ENCODE peak calls at places on chromosomes 2 and 18, in five cellular contexts. H is A549, Z is IMR-90, I is lower lobe of right lung, E is heart left ventricle. K is an unnamed sample. For H3K4me1, the result is how much of the 10 kb centered on the place peaks cover.

GRCh38 chr18:77551055-77551454 is 301.4 kb downstream of the GALR1 start:
- DNase-seq in H (no peak), Z (no peak), I (no peak), E (no peak), K (no peak)

GRCh38 chr18:54607213-54607934 is 16.3 kb downstream of the DYNAP start:
- DNase-seq in H (peak), Z (peak), I (no peak), E (no peak), K (peak)

GRCh38 chr2:99863236-99863913 is 279.0 kb downstream of the AFF3 start:
- DNase-seq in H (no peak), Z (peak), I (no peak), E (no peak), K (no peak)

GRCh38 chr2:134087371-134087921 is 166.4 kb upstream of the MGAT5 start:
- DNase-seq in H (no peak), Z (no peak), I (no peak), E (no peak), K (no peak)

GRCh38 chr2:178292586-178292985 is 98.3 kb downstream of the OSBPL6 start:
- DNase-seq in H (no peak), Z (no peak), I (no peak), E (no peak), K (no peak)

GRCh38 chr2:135047295-135047694 is at the start of gene MAP3K19:
- DNase-seq in H (no peak), Z (no peak), I (no peak), E (no peak), K (no peak)

GRCh38 chr2:43075054-43075593 is 151.3 kb downstream of the ZFP36L2 start:
- DNase-seq in H (peak), Z (peak), I (no peak), E (peak), K (peak)

GRCh38 chr18:78549971-78550370 is 429.6 kb upstream of the SALL3 start:
- DNase-seq in H (no peak), Z (no peak), I (no peak), E (no peak), K (no peak)

GRCh38 chr18:49749563-49749962 is 63.8 kb downstream of the ACAA2 start:
- DNase-seq in H (no peak), Z (no peak), I (no peak), E (no peak), K (no peak)

GRCh38 chr2:182913064-182913463 is 46.6 kb upstream of the FRZB start:
- DNase-seq in H (no peak), Z (no peak), I (no peak), E (no peak), K (no peak)

GRCh38 chr2:11899264-11899818 is 152.9 kb downstream of the LPIN1 start:
- DNase-seq in H (no peak), Z (peak), I (no peak), E (no peak), K (no peak)

GRCh38 chr18:35580748-35581534 is 599 bp upstream of the GALNT1 start:
- DNase-seq in H (peak), Z (peak), I (peak), E (peak), K (peak)

GRCh38 chr2:8000861-8001260 is 681.0 kb upstream of the ID2 start:
- DNase-seq in H (peak), Z (peak), I (no peak), E (no peak), K (no peak)

GRCh38 chr2:149617476-149617875 is 29.9 kb upstream of the MMADHC start:
- DNase-seq in H (no peak), Z (peak), I (no peak), E (no peak), K (no peak)

GRCh38 chr2:12432985-12433640 is 283.6 kb upstream of the TRIB2 start:
- DNase-seq in H (no peak), Z (peak), I (no peak), E (no peak), K (no peak)

GRCh38 chr2:64978514-64979268 is 10.5 kb upstream of the SLC1A4 start:
- DNase-seq in H (peak), Z (peak), I (no peak), E (no peak), K (no peak)

GRCh38 chr2:67389286-67389685 is 7.8 kb upstream of the ETAA1 start:
- DNase-seq in H (no peak), Z (peak), I (no peak), E (no peak), K (no peak)

DNA sequence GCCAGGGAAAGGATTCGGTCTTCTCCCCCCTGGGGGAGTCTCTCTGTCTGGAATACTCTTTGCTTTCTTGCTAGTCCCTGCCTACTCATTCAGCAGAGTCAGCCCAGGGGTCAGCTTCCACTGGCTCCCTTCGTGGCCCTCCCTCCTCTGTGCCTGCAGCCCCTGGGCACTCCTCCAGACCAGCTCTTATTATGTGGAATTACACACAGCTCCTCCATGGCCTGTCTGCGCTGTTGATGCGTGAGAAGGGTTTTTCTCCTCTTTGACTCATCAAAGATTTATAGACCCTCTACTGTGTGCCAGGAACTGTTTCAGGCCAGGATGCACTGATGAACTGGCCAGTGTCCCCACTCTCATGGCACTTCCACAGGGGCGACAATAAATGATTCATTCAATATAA is 44.4 kb downstream of the ST8SIA5 start:
- DNase-seq in H (no peak), Z (peak), I (no peak), E (peak), K (no peak)
- H3K4me1 ChIP-seq in H (under half), Z (under half), I (under half), E (under half), K (under half)

DNA sequence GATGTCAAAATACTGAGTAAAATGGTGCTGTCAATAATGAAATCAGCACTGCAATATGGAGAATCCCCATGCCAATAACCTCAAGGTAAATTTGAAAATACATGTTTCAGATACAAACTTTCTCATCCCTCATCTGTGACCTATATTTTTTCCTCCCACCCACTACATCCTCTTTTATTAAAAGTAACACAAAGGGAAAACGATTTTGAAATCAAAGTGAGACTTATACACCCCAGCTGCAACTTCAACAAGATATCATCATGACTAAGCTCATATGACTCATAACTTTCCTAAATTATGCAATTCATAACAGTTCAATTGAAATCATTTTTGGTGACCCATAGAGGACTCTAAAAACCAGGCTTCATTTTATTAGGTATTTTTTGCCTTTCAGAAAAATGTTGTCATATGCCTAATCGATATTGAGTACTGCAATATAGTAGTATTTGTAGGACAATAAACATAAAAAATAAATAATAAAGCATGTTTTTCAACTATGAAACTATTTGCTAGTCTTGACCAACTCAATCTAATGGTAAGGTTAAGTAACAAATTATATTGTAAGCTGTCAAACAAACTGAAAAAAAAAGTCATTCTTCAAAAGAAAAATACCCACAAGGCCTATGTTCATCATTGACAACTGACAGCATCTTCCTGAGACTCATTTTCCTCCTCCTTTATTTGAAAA is 3.0 kb downstream of the ADAM17 start:
- DNase-seq in H (peak), Z (peak), I (no peak), E (no peak), K (no peak)
- H3K4me1 ChIP-seq in H (half or more), Z (under half), I (half or more), E (under half), K (under half)

DNA sequence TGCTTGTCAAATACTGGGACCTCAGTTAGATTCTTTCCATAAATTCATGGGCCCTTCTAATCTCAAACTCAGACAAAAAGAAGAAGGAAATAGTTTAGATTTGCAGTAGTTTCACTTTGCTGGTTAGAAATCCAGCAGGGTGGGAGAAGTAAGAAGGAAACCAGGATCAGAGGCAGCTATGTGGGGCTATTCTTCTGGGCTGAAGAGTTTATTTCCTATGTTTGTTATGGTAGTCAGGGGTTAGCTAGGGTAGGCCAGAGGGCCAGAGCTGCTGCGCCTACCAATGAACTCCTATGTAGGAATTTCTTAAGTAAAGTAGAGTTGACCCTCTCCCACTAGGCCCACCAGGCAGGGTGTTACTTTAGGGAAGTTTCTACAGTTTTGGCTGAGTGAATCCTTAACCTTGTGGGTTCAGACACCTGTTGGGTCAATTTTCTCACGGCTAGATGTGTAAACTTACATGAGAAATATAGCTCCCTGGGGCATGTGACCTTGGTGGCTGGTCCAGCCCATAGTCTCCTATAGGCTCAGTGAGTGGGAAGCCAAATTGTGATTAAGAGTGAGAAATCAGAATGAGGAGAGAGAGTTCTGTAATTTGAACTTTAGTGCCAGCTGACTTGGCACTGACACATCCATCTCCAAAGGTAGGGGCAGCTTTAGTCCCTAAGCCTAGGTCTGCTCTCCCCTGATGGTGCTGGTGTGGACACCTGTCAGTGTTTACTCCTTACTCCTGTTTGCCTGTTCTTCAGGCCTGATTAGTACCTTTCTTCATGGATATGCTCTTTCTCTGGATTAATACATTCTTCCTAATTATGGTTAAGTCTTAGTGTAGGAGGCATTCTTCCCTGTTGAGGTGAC is 177.0 kb downstream of the DYSF start:
- DNase-seq in H (no peak), Z (no peak), I (no peak), E (no peak), K (no peak)
- H3K4me1 ChIP-seq in H (under half), Z (under half), I (under half), E (under half), K (under half)

GRCh38 chr2:218398437-218399390 is 954 bp upstream of the CTDSP1 start:
- DNase-seq in H (peak), Z (peak), I (peak), E (peak), K (peak)
- H3K4me1 ChIP-seq in H (under half), Z (under half), I (half or more), E (under half), K (under half)

DNA sequence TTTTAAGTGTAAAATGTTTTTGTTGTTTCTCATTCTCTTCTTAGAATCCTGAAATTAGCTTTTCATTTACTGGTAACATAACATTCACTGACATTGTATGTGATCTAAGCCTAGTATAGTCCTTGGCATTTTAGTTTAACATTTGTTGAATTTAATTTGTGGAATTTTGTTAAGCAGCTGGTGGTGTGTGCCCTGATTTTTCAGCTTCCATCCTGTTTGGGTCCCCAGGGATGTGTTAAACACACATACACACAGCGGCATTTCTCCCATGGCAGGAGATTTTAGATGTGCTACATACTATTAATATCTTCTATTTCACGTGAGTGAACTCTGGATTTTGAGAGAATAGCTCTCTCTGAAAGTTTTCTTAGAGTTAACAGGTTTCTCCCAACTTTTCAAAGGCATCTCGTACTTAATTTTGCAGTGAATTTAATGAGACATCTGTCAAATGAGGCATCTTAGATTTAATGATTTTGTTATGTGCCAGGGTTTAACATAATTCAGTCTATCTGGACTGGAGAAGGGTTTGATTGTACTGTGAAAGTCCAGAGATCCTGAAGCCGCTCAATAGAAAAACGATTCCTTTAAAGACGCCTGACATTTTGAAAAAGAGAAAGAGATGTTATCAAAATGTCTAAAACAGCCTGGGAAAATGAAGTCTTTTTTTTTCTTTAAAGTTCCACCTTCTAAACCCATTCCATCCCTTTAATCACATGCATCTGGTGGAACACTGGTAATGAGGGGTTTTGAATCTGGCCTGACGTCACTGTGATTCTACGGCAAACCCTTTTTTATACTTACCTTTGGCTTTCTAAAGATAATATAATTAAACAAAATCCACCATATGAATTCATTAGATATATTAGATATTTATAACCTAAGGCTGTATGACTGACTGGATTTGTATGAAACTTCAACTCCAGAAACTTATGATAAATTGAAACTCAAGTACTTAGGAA is 6.8 kb downstream of the PHLPP1 start:
- DNase-seq in H (no peak), Z (no peak), I (no peak), E (no peak), K (no peak)
- H3K4me1 ChIP-seq in H (half or more), Z (under half), I (under half), E (under half), K (under half)

K was measured in colonic mucosa.